ENCODE peak calls at places on chromosomes 7 and 10, in ten cellular contexts. One of them, this sample, is unnamed.

GRCh38 chr7:65475040-65475726 is 101.5 kb downstream of the ZNF92 start:
- DNase-seq in transverse colon: no peak
- DNase-seq in Peyer's patch: no peak
- DNase-seq in HCT116: no peak
- DNase-seq in heart left ventricle: no peak
- DNase-seq in NB4: no peak
- DNase-seq in adrenal gland: no peak
- DNase-seq in right lobe of liver: no peak
- DNase-seq in spleen: no peak
- DNase-seq in IMR-90: no peak
- DNase-seq in this sample: no peak

GRCh38 chr7:112869111-112869774 is 79.0 kb upstream of the TMEM168 start:
- DNase-seq in adrenal gland: no peak
- DNase-seq in right lobe of liver: no peak
- DNase-seq in heart left ventricle: no peak
- DNase-seq in NB4: peak
- DNase-seq in Peyer's patch: peak
- DNase-seq in spleen: no peak
- DNase-seq in HCT116: peak
- DNase-seq in transverse colon: peak
- DNase-seq in IMR-90: peak
- DNase-seq in this sample: peak

GRCh38 chr10:126063353-126063791 is 167.0 kb downstream of the FANK1 start:
- DNase-seq in HCT116: peak
- DNase-seq in transverse colon: no peak
- DNase-seq in IMR-90: peak
- DNase-seq in right lobe of liver: no peak
- DNase-seq in NB4: no peak
- DNase-seq in Peyer's patch: no peak
- DNase-seq in heart left ventricle: no peak
- DNase-seq in adrenal gland: no peak
- DNase-seq in spleen: no peak
- DNase-seq in this sample: no peak

GRCh38 chr7:155003215-155003999 is 483 bp upstream of the PAXIP1 start:
- DNase-seq in adrenal gland: peak
- DNase-seq in heart left ventricle: peak
- DNase-seq in NB4: peak
- DNase-seq in spleen: peak
- DNase-seq in IMR-90: peak
- DNase-seq in transverse colon: peak
- DNase-seq in right lobe of liver: peak
- DNase-seq in Peyer's patch: peak
- DNase-seq in HCT116: peak
- DNase-seq in this sample: peak

GRCh38 chr7:15866753-15867152 is 180.3 kb upstream of the MEOX2 start:
- DNase-seq in IMR-90: no peak
- DNase-seq in Peyer's patch: no peak
- DNase-seq in transverse colon: no peak
- DNase-seq in adrenal gland: no peak
- DNase-seq in NB4: no peak
- DNase-seq in heart left ventricle: no peak
- DNase-seq in right lobe of liver: no peak
- DNase-seq in spleen: no peak
- DNase-seq in HCT116: no peak
- DNase-seq in this sample: no peak

GRCh38 chr7:151859111-151859947 is 17.6 kb downstream of the PRKAG2 start:
- DNase-seq in transverse colon: no peak
- DNase-seq in NB4: no peak
- DNase-seq in IMR-90: no peak
- DNase-seq in heart left ventricle: peak
- DNase-seq in spleen: no peak
- DNase-seq in adrenal gland: no peak
- DNase-seq in HCT116: no peak
- DNase-seq in right lobe of liver: peak
- DNase-seq in Peyer's patch: no peak
- DNase-seq in this sample: no peak

GRCh38 chr10:3264178-3264867 is 91.7 kb upstream of the PITRM1 start:
- DNase-seq in NB4: no peak
- DNase-seq in spleen: peak
- DNase-seq in transverse colon: no peak
- DNase-seq in HCT116: no peak
- DNase-seq in Peyer's patch: no peak
- DNase-seq in right lobe of liver: peak
- DNase-seq in adrenal gland: no peak
- DNase-seq in heart left ventricle: no peak
- DNase-seq in IMR-90: no peak
- DNase-seq in this sample: no peak

GRCh38 chr10:33015798-33016547 is 57.9 kb upstream of the ITGB1 start:
- DNase-seq in right lobe of liver: no peak
- DNase-seq in IMR-90: peak
- DNase-seq in heart left ventricle: no peak
- DNase-seq in HCT116: no peak
- DNase-seq in NB4: no peak
- DNase-seq in Peyer's patch: no peak
- DNase-seq in spleen: no peak
- DNase-seq in transverse colon: no peak
- DNase-seq in adrenal gland: no peak
- DNase-seq in this sample: no peak

GRCh38 chr7:142753366-142753765 is 4.1 kb downstream of the PRSS1 start:
- DNase-seq in heart left ventricle: no peak
- DNase-seq in Peyer's patch: no peak
- DNase-seq in IMR-90: no peak
- DNase-seq in transverse colon: no peak
- DNase-seq in spleen: no peak
- DNase-seq in HCT116: no peak
- DNase-seq in NB4: no peak
- DNase-seq in right lobe of liver: no peak
- DNase-seq in adrenal gland: no peak
- DNase-seq in this sample: no peak

GRCh38 chr10:73639286-73639685 is 2.0 kb downstream of the MYOZ1 start:
- DNase-seq in HCT116: no peak
- DNase-seq in IMR-90: no peak
- DNase-seq in spleen: no peak
- DNase-seq in transverse colon: no peak
- DNase-seq in Peyer's patch: no peak
- DNase-seq in adrenal gland: no peak
- DNase-seq in heart left ventricle: no peak
- DNase-seq in right lobe of liver: no peak
- DNase-seq in NB4: no peak
- DNase-seq in this sample: no peak

GRCh38 chr10:110069502-110069982 is 61.8 kb downstream of the ADD3 start:
- DNase-seq in Peyer's patch: no peak
- DNase-seq in HCT116: no peak
- DNase-seq in IMR-90: no peak
- DNase-seq in transverse colon: no peak
- DNase-seq in heart left ventricle: no peak
- DNase-seq in right lobe of liver: no peak
- DNase-seq in adrenal gland: no peak
- DNase-seq in spleen: no peak
- DNase-seq in NB4: peak
- DNase-seq in this sample: peak

GRCh38 chr10:93469454-93469853 is 12.7 kb downstream of the MYOF start:
- DNase-seq in NB4: no peak
- DNase-seq in right lobe of liver: no peak
- DNase-seq in adrenal gland: no peak
- DNase-seq in Peyer's patch: no peak
- DNase-seq in transverse colon: no peak
- DNase-seq in IMR-90: no peak
- DNase-seq in spleen: no peak
- DNase-seq in HCT116: no peak
- DNase-seq in heart left ventricle: no peak
- DNase-seq in this sample: no peak
- TF ChIP-seq POLR2A in NB4: no peak
- TF ChIP-seq POLR2A in right lobe of liver: no peak
- TF ChIP-seq POLR2A in adrenal gland: no peak
- TF ChIP-seq POLR2A in Peyer's patch: no peak
- TF ChIP-seq POLR2A in transverse colon: no peak
- TF ChIP-seq POLR2A in IMR-90: no peak
- TF ChIP-seq POLR2A in spleen: no peak
- TF ChIP-seq POLR2A in HCT116: no peak
- TF ChIP-seq POLR2A in heart left ventricle: no peak
- TF ChIP-seq POLR2A in this sample: no peak

DNA sequence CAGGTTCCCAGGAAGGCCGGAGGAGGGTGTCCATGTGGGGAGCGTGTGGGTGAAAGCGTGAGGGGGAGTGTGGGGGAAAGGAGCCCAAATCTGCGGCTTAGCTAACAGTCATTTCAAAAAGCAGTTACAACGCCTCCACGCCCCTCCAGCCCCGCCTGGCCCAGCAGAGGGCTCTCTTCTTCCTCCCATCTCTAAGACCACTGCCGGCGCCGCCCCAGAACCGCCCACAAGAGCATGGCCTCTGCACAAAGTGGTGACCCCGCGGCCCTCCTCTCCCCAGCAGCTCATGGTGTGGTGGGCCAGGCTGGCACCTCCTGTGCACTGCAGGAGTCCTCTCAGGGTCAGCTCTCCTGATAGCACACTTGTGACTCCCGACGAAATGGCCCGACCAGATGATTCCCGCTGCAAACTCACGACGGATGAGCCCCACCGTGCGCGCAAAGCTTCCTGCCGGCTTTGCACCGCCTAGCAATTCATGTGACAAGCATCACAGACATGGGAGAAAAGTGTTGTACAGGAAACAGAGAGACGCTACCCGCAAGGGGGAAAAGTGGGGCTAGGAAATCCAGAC is 12.4 kb upstream of the HUS1 start:
- DNase-seq in Peyer's patch: peak
- DNase-seq in heart left ventricle: peak
- DNase-seq in transverse colon: peak
- DNase-seq in adrenal gland: peak
- DNase-seq in spleen: peak
- DNase-seq in NB4: peak
- DNase-seq in IMR-90: peak
- DNase-seq in right lobe of liver: peak
- DNase-seq in HCT116: no peak
- DNase-seq in this sample: peak
- TF ChIP-seq POLR2A in Peyer's patch: no peak
- TF ChIP-seq POLR2A in heart left ventricle: no peak
- TF ChIP-seq POLR2A in transverse colon: peak
- TF ChIP-seq POLR2A in adrenal gland: peak
- TF ChIP-seq POLR2A in spleen: no peak
- TF ChIP-seq POLR2A in NB4: peak
- TF ChIP-seq POLR2A in IMR-90: no peak
- TF ChIP-seq POLR2A in right lobe of liver: no peak
- TF ChIP-seq POLR2A in HCT116: peak
- TF ChIP-seq POLR2A in this sample: peak

GRCh38 chr10:95693668-95694534 is at the start of gene TCTN3:
- DNase-seq in HCT116: peak
- DNase-seq in spleen: peak
- DNase-seq in right lobe of liver: peak
- DNase-seq in IMR-90: peak
- DNase-seq in NB4: peak
- DNase-seq in transverse colon: peak
- DNase-seq in adrenal gland: peak
- DNase-seq in Peyer's patch: peak
- DNase-seq in heart left ventricle: peak
- DNase-seq in this sample: peak
- TF ChIP-seq POLR2A in HCT116: peak
- TF ChIP-seq POLR2A in spleen: no peak
- TF ChIP-seq POLR2A in right lobe of liver: peak
- TF ChIP-seq POLR2A in IMR-90: peak
- TF ChIP-seq POLR2A in NB4: peak
- TF ChIP-seq POLR2A in transverse colon: peak
- TF ChIP-seq POLR2A in adrenal gland: peak
- TF ChIP-seq POLR2A in Peyer's patch: peak
- TF ChIP-seq POLR2A in heart left ventricle: no peak
- TF ChIP-seq POLR2A in this sample: peak

GRCh38 chr10:119650692-119651513 is at the start of gene BAG3:
- DNase-seq in transverse colon: peak
- DNase-seq in heart left ventricle: peak
- DNase-seq in NB4: peak
- DNase-seq in spleen: peak
- DNase-seq in IMR-90: peak
- DNase-seq in Peyer's patch: peak
- DNase-seq in HCT116: peak
- DNase-seq in right lobe of liver: peak
- DNase-seq in adrenal gland: peak
- DNase-seq in this sample: peak
- TF ChIP-seq POLR2A in transverse colon: peak
- TF ChIP-seq POLR2A in heart left ventricle: no peak
- TF ChIP-seq POLR2A in NB4: peak
- TF ChIP-seq POLR2A in spleen: no peak
- TF ChIP-seq POLR2A in IMR-90: peak
- TF ChIP-seq POLR2A in Peyer's patch: peak
- TF ChIP-seq POLR2A in HCT116: peak
- TF ChIP-seq POLR2A in right lobe of liver: peak
- TF ChIP-seq POLR2A in adrenal gland: peak
- TF ChIP-seq POLR2A in this sample: peak

DNA sequence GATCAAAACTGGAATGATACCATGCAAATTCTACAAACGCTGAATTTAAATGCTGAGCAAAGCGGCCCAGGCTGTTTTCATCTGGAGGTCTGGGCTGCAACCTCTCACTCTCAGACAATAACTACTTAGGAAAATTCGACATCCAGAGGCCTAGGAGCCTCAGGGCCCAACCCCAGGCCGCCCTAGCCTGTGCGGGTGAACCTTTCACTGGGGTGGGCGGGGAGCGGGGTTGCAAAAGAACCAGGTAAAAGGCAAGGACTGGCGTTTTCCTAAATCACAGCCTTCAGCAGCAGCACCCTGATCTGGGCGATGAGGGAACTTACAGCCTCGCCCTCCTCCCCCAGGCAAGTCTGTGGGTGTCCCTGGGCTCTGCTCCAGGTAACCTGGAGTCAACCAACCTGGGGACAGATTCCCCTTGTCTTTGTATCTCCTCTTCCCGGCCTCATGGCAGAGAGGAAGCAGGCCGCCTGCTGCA is 33.4 kb downstream of the CALML5 start:
- DNase-seq in Peyer's patch: no peak
- DNase-seq in spleen: no peak
- DNase-seq in adrenal gland: no peak
- DNase-seq in NB4: no peak
- DNase-seq in right lobe of liver: no peak
- DNase-seq in heart left ventricle: no peak
- DNase-seq in transverse colon: peak
- DNase-seq in IMR-90: no peak
- DNase-seq in HCT116: no peak
- DNase-seq in this sample: no peak
- TF ChIP-seq POLR2A in Peyer's patch: no peak
- TF ChIP-seq POLR2A in spleen: no peak
- TF ChIP-seq POLR2A in adrenal gland: no peak
- TF ChIP-seq POLR2A in NB4: no peak
- TF ChIP-seq POLR2A in right lobe of liver: no peak
- TF ChIP-seq POLR2A in heart left ventricle: no peak
- TF ChIP-seq POLR2A in transverse colon: no peak
- TF ChIP-seq POLR2A in IMR-90: no peak
- TF ChIP-seq POLR2A in HCT116: no peak
- TF ChIP-seq POLR2A in this sample: no peak